ENCODE peak calls at places on chromosome 10, in ten cellular contexts. One of them, this sample, is unnamed.

GRCh38 chr10:121284952-121285351 is 313.3 kb downstream of the FGFR2 start:
- DNase-seq in foreskin fibroblast: no peak
- DNase-seq in AG04450: no peak
- DNase-seq in uterus: no peak
- DNase-seq in RWPE1: no peak
- DNase-seq in IMR-90: no peak
- DNase-seq in cardiac fibroblast: no peak
- DNase-seq in heart right ventricle: no peak
- DNase-seq in right lobe of liver: no peak
- DNase-seq in neural crest cell: no peak
- DNase-seq in this sample: peak

GRCh38 chr10:132616170-132616994 is 78.8 kb downstream of the INPP5A start:
- DNase-seq in neural crest cell: no peak
- DNase-seq in RWPE1: no peak
- DNase-seq in heart right ventricle: no peak
- DNase-seq in AG04450: no peak
- DNase-seq in foreskin fibroblast: no peak
- DNase-seq in IMR-90: no peak
- DNase-seq in right lobe of liver: no peak
- DNase-seq in uterus: no peak
- DNase-seq in cardiac fibroblast: no peak
- DNase-seq in this sample: no peak

GRCh38 chr10:73495226-73495883 is 469 bp downstream of the PPP3CB start:
- DNase-seq in uterus: peak
- DNase-seq in right lobe of liver: peak
- DNase-seq in cardiac fibroblast: peak
- DNase-seq in AG04450: peak
- DNase-seq in heart right ventricle: peak
- DNase-seq in foreskin fibroblast: peak
- DNase-seq in IMR-90: peak
- DNase-seq in RWPE1: peak
- DNase-seq in neural crest cell: peak
- DNase-seq in this sample: peak

GRCh38 chr10:36801660-36802059 is 323.7 kb upstream of the ANKRD30A start:
- DNase-seq in neural crest cell: no peak
- DNase-seq in right lobe of liver: no peak
- DNase-seq in RWPE1: no peak
- DNase-seq in cardiac fibroblast: no peak
- DNase-seq in foreskin fibroblast: no peak
- DNase-seq in heart right ventricle: no peak
- DNase-seq in AG04450: no peak
- DNase-seq in IMR-90: no peak
- DNase-seq in uterus: no peak
- DNase-seq in this sample: no peak

GRCh38 chr10:62895058-62895457 is 78.9 kb upstream of the EGR2 start:
- DNase-seq in foreskin fibroblast: peak
- DNase-seq in RWPE1: no peak
- DNase-seq in uterus: no peak
- DNase-seq in heart right ventricle: peak
- DNase-seq in IMR-90: peak
- DNase-seq in neural crest cell: no peak
- DNase-seq in cardiac fibroblast: peak
- DNase-seq in AG04450: no peak
- DNase-seq in right lobe of liver: no peak
- DNase-seq in this sample: peak

GRCh38 chr10:52488606-52489485 is 174.8 kb downstream of the DKK1 start:
- DNase-seq in AG04450: no peak
- DNase-seq in RWPE1: peak
- DNase-seq in uterus: no peak
- DNase-seq in neural crest cell: no peak
- DNase-seq in right lobe of liver: no peak
- DNase-seq in foreskin fibroblast: peak
- DNase-seq in IMR-90: peak
- DNase-seq in cardiac fibroblast: peak
- DNase-seq in heart right ventricle: no peak
- DNase-seq in this sample: peak

GRCh38 chr10:17232276-17232987 is 4.4 kb downstream of the VIM start:
- DNase-seq in foreskin fibroblast: no peak
- DNase-seq in AG04450: no peak
- DNase-seq in cardiac fibroblast: peak
- DNase-seq in neural crest cell: no peak
- DNase-seq in right lobe of liver: no peak
- DNase-seq in uterus: no peak
- DNase-seq in RWPE1: no peak
- DNase-seq in heart right ventricle: no peak
- DNase-seq in IMR-90: peak
- DNase-seq in this sample: no peak

GRCh38 chr10:100806356-100806645 is 60.9 kb downstream of the PAX2 start:
- DNase-seq in foreskin fibroblast: no peak
- DNase-seq in uterus: no peak
- DNase-seq in neural crest cell: no peak
- DNase-seq in cardiac fibroblast: no peak
- DNase-seq in RWPE1: no peak
- DNase-seq in AG04450: no peak
- DNase-seq in heart right ventricle: no peak
- DNase-seq in right lobe of liver: no peak
- DNase-seq in IMR-90: no peak
- DNase-seq in this sample: no peak

DNA sequence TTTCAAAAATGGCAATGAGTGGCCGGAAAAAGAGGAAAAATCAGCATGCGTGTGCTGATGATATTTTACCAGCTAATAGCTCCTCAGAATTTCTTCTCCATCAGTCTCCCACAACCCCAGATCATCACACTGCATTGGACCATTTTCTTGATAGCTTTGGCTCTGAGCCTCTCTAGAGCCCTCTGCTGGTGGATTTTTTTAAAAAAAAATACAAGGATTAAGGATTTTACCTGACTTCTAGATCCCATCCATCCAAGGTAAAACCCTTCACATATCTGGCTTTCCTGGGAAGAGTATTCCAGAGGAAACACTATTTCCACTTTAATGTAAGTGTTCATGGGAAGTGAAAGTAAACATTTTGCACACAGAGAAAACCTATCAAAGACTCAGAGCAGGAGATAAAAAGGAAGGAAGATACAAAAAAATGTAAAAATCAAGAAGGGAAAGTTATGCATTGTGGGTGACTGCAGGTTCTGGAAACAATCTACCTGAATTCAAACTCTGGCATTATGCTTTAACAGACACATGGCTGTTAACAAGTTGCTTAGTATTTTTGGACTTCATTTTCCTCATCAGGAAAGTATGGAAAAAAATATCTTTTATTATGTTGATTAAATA is 380.9 kb downstream of the LRRTM3 start:
- DNase-seq in RWPE1: peak
- DNase-seq in cardiac fibroblast: peak
- DNase-seq in heart right ventricle: no peak
- DNase-seq in IMR-90: peak
- DNase-seq in foreskin fibroblast: no peak
- DNase-seq in neural crest cell: no peak
- DNase-seq in AG04450: no peak
- DNase-seq in right lobe of liver: no peak
- DNase-seq in uterus: no peak
- DNase-seq in this sample: peak
- TF ChIP-seq CTCF in RWPE1: peak
- TF ChIP-seq CTCF in cardiac fibroblast: peak
- TF ChIP-seq CTCF in heart right ventricle: peak
- TF ChIP-seq CTCF in IMR-90: peak
- TF ChIP-seq CTCF in foreskin fibroblast: peak
- TF ChIP-seq CTCF in neural crest cell: peak
- TF ChIP-seq CTCF in AG04450: peak
- TF ChIP-seq CTCF in right lobe of liver: peak
- TF ChIP-seq CTCF in uterus: no peak
- TF ChIP-seq CTCF in this sample: peak

GRCh38 chr10:6841746-6842145 is 261.7 kb upstream of the PRKCQ start:
- DNase-seq in neural crest cell: no peak
- DNase-seq in foreskin fibroblast: no peak
- DNase-seq in cardiac fibroblast: no peak
- DNase-seq in right lobe of liver: no peak
- DNase-seq in AG04450: no peak
- DNase-seq in uterus: no peak
- DNase-seq in RWPE1: no peak
- DNase-seq in IMR-90: no peak
- DNase-seq in heart right ventricle: no peak
- DNase-seq in this sample: no peak

GRCh38 chr10:6840766-6841165 is 260.7 kb upstream of the PRKCQ start:
- DNase-seq in heart right ventricle: no peak
- DNase-seq in uterus: no peak
- DNase-seq in AG04450: peak
- DNase-seq in neural crest cell: no peak
- DNase-seq in foreskin fibroblast: peak
- DNase-seq in cardiac fibroblast: peak
- DNase-seq in right lobe of liver: no peak
- DNase-seq in RWPE1: no peak
- DNase-seq in IMR-90: peak
- DNase-seq in this sample: peak

GRCh38 chr10:6833458-6834011 is 253.5 kb upstream of the PRKCQ start:
- DNase-seq in foreskin fibroblast: no peak
- DNase-seq in AG04450: no peak
- DNase-seq in IMR-90: no peak
- DNase-seq in neural crest cell: no peak
- DNase-seq in RWPE1: no peak
- DNase-seq in heart right ventricle: no peak
- DNase-seq in cardiac fibroblast: no peak
- DNase-seq in uterus: no peak
- DNase-seq in right lobe of liver: no peak
- DNase-seq in this sample: no peak

GRCh38 chr10:6840093-6840763 is 260.2 kb upstream of the PRKCQ start:
- DNase-seq in AG04450: no peak
- DNase-seq in foreskin fibroblast: peak
- DNase-seq in right lobe of liver: no peak
- DNase-seq in heart right ventricle: no peak
- DNase-seq in cardiac fibroblast: peak
- DNase-seq in uterus: no peak
- DNase-seq in IMR-90: no peak
- DNase-seq in neural crest cell: no peak
- DNase-seq in RWPE1: no peak
- DNase-seq in this sample: peak

DNA sequence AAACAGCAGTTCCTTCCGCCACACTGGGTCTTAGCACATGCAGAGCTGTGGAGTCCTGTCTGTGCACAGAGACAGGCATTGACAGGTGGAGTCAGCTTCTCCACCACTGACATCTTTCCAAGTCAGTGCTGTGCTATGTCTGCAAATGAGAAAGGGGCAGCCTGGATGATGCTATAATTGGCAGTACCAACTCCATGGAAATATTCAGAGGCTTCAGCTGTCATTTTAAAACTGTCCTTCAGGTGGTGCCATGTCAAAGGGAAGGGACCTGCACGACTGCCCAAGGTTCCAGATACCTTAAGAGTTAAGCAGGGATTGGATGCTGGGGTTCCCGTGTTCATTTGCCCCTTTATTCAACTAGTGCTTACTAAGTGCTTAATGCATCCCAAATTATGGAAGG is 258.0 kb upstream of the PRKCQ start:
- DNase-seq in AG04450: no peak
- DNase-seq in right lobe of liver: no peak
- DNase-seq in RWPE1: no peak
- DNase-seq in heart right ventricle: no peak
- DNase-seq in foreskin fibroblast: no peak
- DNase-seq in uterus: no peak
- DNase-seq in cardiac fibroblast: no peak
- DNase-seq in neural crest cell: no peak
- DNase-seq in IMR-90: no peak
- DNase-seq in this sample: peak
- TF ChIP-seq CTCF in AG04450: no peak
- TF ChIP-seq CTCF in right lobe of liver: no peak
- TF ChIP-seq CTCF in RWPE1: peak
- TF ChIP-seq CTCF in heart right ventricle: peak
- TF ChIP-seq CTCF in foreskin fibroblast: no peak
- TF ChIP-seq CTCF in uterus: no peak
- TF ChIP-seq CTCF in cardiac fibroblast: no peak
- TF ChIP-seq CTCF in neural crest cell: peak
- TF ChIP-seq CTCF in IMR-90: no peak
- TF ChIP-seq CTCF in this sample: no peak

DNA sequence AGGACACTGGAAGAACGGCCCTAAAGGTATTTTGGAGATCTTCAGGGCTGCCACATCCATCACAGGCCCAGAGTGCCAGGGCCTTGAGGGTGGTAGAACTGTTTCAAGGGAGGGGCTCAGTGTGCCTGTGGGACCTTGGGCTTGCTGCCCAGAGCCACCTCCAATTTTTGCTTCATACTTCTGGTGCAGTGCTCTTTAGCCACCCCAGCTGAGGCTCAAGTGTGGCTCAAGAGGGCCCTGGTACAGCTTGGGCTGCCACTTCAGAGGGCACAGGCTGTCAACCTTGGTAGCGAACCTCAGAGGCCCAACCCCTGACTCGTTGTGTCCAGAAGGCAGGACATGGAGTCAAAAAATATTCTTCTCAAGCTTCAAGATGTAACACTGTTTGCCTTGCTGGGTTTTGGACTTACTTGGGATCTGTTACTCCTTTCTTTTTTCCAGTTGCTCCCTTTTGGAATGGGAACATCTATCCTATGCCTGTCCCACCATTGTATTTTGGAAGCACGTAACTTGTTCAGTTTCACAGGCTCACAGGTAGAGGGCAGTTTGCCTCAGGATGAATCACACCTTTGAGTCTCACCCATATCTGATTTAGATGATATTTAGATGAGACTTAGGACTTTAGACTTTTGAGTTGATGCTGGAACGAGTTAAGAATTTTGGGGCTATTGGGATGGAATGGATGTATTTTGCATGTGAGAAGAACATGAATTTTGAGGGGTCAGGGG is 224.8 kb downstream of the RPS24 start:
- DNase-seq in uterus: no peak
- DNase-seq in RWPE1: no peak
- DNase-seq in IMR-90: no peak
- DNase-seq in right lobe of liver: no peak
- DNase-seq in neural crest cell: no peak
- DNase-seq in heart right ventricle: no peak
- DNase-seq in foreskin fibroblast: no peak
- DNase-seq in AG04450: no peak
- DNase-seq in cardiac fibroblast: no peak
- DNase-seq in this sample: no peak
- TF ChIP-seq CTCF in uterus: no peak
- TF ChIP-seq CTCF in RWPE1: no peak
- TF ChIP-seq CTCF in IMR-90: no peak
- TF ChIP-seq CTCF in right lobe of liver: peak
- TF ChIP-seq CTCF in neural crest cell: no peak
- TF ChIP-seq CTCF in heart right ventricle: no peak
- TF ChIP-seq CTCF in foreskin fibroblast: no peak
- TF ChIP-seq CTCF in AG04450: no peak
- TF ChIP-seq CTCF in cardiac fibroblast: no peak
- TF ChIP-seq CTCF in this sample: no peak

GRCh38 chr10:44898665-44899064 is 12.5 kb upstream of the TMEM72 start:
- DNase-seq in IMR-90: no peak
- DNase-seq in uterus: no peak
- DNase-seq in neural crest cell: no peak
- DNase-seq in right lobe of liver: no peak
- DNase-seq in heart right ventricle: no peak
- DNase-seq in AG04450: no peak
- DNase-seq in cardiac fibroblast: no peak
- DNase-seq in foreskin fibroblast: no peak
- DNase-seq in RWPE1: no peak
- DNase-seq in this sample: no peak

GRCh38 chr10:44894691-44895090 is 16.4 kb upstream of the TMEM72 start:
- DNase-seq in heart right ventricle: no peak
- DNase-seq in right lobe of liver: no peak
- DNase-seq in AG04450: no peak
- DNase-seq in neural crest cell: no peak
- DNase-seq in IMR-90: no peak
- DNase-seq in RWPE1: no peak
- DNase-seq in uterus: no peak
- DNase-seq in foreskin fibroblast: no peak
- DNase-seq in cardiac fibroblast: no peak
- DNase-seq in this sample: no peak

GRCh38 chr10:44899450-44900080 is 11.6 kb upstream of the TMEM72 start:
- DNase-seq in uterus: no peak
- DNase-seq in AG04450: no peak
- DNase-seq in right lobe of liver: no peak
- DNase-seq in IMR-90: no peak
- DNase-seq in foreskin fibroblast: no peak
- DNase-seq in RWPE1: no peak
- DNase-seq in cardiac fibroblast: no peak
- DNase-seq in heart right ventricle: no peak
- DNase-seq in neural crest cell: no peak
- DNase-seq in this sample: no peak

GRCh38 chr10:44895280-44895679 is 15.9 kb upstream of the TMEM72 start:
- DNase-seq in neural crest cell: no peak
- DNase-seq in IMR-90: no peak
- DNase-seq in right lobe of liver: no peak
- DNase-seq in uterus: no peak
- DNase-seq in heart right ventricle: no peak
- DNase-seq in foreskin fibroblast: no peak
- DNase-seq in AG04450: no peak
- DNase-seq in RWPE1: no peak
- DNase-seq in cardiac fibroblast: no peak
- DNase-seq in this sample: no peak

GRCh38 chr10:44897049-44897448 is 14.1 kb upstream of the TMEM72 start:
- DNase-seq in IMR-90: peak
- DNase-seq in uterus: no peak
- DNase-seq in right lobe of liver: no peak
- DNase-seq in RWPE1: no peak
- DNase-seq in cardiac fibroblast: no peak
- DNase-seq in AG04450: no peak
- DNase-seq in foreskin fibroblast: no peak
- DNase-seq in neural crest cell: no peak
- DNase-seq in heart right ventricle: no peak
- DNase-seq in this sample: no peak
- TF ChIP-seq CTCF in IMR-90: no peak
- TF ChIP-seq CTCF in uterus: no peak
- TF ChIP-seq CTCF in right lobe of liver: no peak
- TF ChIP-seq CTCF in RWPE1: no peak
- TF ChIP-seq CTCF in cardiac fibroblast: no peak
- TF ChIP-seq CTCF in AG04450: no peak
- TF ChIP-seq CTCF in foreskin fibroblast: no peak
- TF ChIP-seq CTCF in neural crest cell: no peak
- TF ChIP-seq CTCF in heart right ventricle: no peak
- TF ChIP-seq CTCF in this sample: no peak

This sample was measured in MCF 10A.